ENCODE peak calls at places on chromosomes 2 and 18, in seven cellular contexts. One of them, this sample, is unnamed.
A peak's percentile ranks its signal among the peaks of the same experiment; 100 is the strongest.

GRCh38 chr2:128301501-128301966 is 17.1 kb downstream of the HS6ST1 start:
- DNase-seq in OCI-LY7: no peak
- DNase-seq in transverse colon: no peak
- DNase-seq in neural progenitor cell: no peak
- DNase-seq in CD8-positive, alpha-beta T cell: no peak
- DNase-seq in heart left ventricle: no peak
- DNase-seq in lung: no peak
- DNase-seq in this sample: peak; percentile 50

GRCh38 chr2:210190345-210190744 is 19.1 kb upstream of the KANSL1L start:
- DNase-seq in heart left ventricle: no peak
- DNase-seq in transverse colon: no peak
- DNase-seq in CD8-positive, alpha-beta T cell: no peak
- DNase-seq in lung: no peak
- DNase-seq in OCI-LY7: no peak
- DNase-seq in neural progenitor cell: no peak
- DNase-seq in this sample: no peak

GRCh38 chr2:237701033-237701858 is 73.9 kb downstream of the LRRFIP1 start:
- DNase-seq in lung: no peak
- DNase-seq in transverse colon: no peak
- DNase-seq in OCI-LY7: no peak
- DNase-seq in CD8-positive, alpha-beta T cell: no peak
- DNase-seq in neural progenitor cell: no peak
- DNase-seq in heart left ventricle: no peak
- DNase-seq in this sample: no peak

GRCh38 chr2:232568161-232568560 is 17.7 kb downstream of the EIF4E2 start:
- DNase-seq in CD8-positive, alpha-beta T cell: no peak
- DNase-seq in OCI-LY7: no peak
- DNase-seq in heart left ventricle: peak; percentile 29
- DNase-seq in neural progenitor cell: no peak
- DNase-seq in lung: no peak
- DNase-seq in transverse colon: no peak
- DNase-seq in this sample: no peak

GRCh38 chr2:58428553-58429284 is 187.6 kb upstream of the FANCL start:
- DNase-seq in transverse colon: no peak
- DNase-seq in CD8-positive, alpha-beta T cell: no peak
- DNase-seq in lung: no peak
- DNase-seq in neural progenitor cell: peak; percentile 88
- DNase-seq in heart left ventricle: no peak
- DNase-seq in OCI-LY7: no peak
- DNase-seq in this sample: no peak

GRCh38 chr18:33232318-33232626 is 208.2 kb downstream of the CCDC178 start:
- DNase-seq in OCI-LY7: no peak
- DNase-seq in heart left ventricle: no peak
- DNase-seq in lung: no peak
- DNase-seq in neural progenitor cell: no peak
- DNase-seq in transverse colon: no peak
- DNase-seq in CD8-positive, alpha-beta T cell: no peak
- DNase-seq in this sample: no peak

GRCh38 chr2:132754867-132755472 is 85.0 kb upstream of the LYPD1 start:
- DNase-seq in transverse colon: no peak
- DNase-seq in neural progenitor cell: no peak
- DNase-seq in heart left ventricle: no peak
- DNase-seq in lung: no peak
- DNase-seq in CD8-positive, alpha-beta T cell: no peak
- DNase-seq in OCI-LY7: no peak
- DNase-seq in this sample: no peak

GRCh38 chr2:1658394-1659151 is 85.7 kb downstream of the PXDN start:
- DNase-seq in transverse colon: peak; percentile 6
- DNase-seq in lung: no peak
- DNase-seq in heart left ventricle: no peak
- DNase-seq in neural progenitor cell: no peak
- DNase-seq in CD8-positive, alpha-beta T cell: no peak
- DNase-seq in OCI-LY7: no peak
- DNase-seq in this sample: peak; percentile 32

GRCh38 chr2:177332041-177332991 is 60.3 kb upstream of the AGPS start:
- DNase-seq in transverse colon: peak; percentile 33
- DNase-seq in CD8-positive, alpha-beta T cell: peak; percentile 32
- DNase-seq in neural progenitor cell: peak; percentile 69
- DNase-seq in OCI-LY7: peak; percentile 74
- DNase-seq in heart left ventricle: peak; percentile 45
- DNase-seq in lung: peak; percentile 41
- DNase-seq in this sample: peak; percentile 54

GRCh38 chr2:60519259-60519863 is 34.1 kb downstream of the BCL11A start:
- DNase-seq in lung: no peak
- DNase-seq in CD8-positive, alpha-beta T cell: no peak
- DNase-seq in heart left ventricle: no peak
- DNase-seq in OCI-LY7: no peak
- DNase-seq in transverse colon: no peak
- DNase-seq in neural progenitor cell: no peak
- DNase-seq in this sample: no peak

GRCh38 chr2:48183276-48183675 is 277.0 kb upstream of the FBXO11 start:
- DNase-seq in heart left ventricle: no peak
- DNase-seq in neural progenitor cell: no peak
- DNase-seq in lung: no peak
- DNase-seq in CD8-positive, alpha-beta T cell: no peak
- DNase-seq in transverse colon: no peak
- DNase-seq in OCI-LY7: no peak
- DNase-seq in this sample: no peak

GRCh38 chr2:105308785-105309540 is 20.6 kb downstream of the TGFBRAP1 start:
- DNase-seq in neural progenitor cell: no peak
- DNase-seq in OCI-LY7: no peak
- DNase-seq in CD8-positive, alpha-beta T cell: no peak
- DNase-seq in transverse colon: no peak
- DNase-seq in heart left ventricle: peak; percentile 38
- DNase-seq in lung: no peak
- DNase-seq in this sample: peak; percentile 55

GRCh38 chr2:217804786-217805678 is 197.8 kb downstream of the TNS1 start:
- DNase-seq in CD8-positive, alpha-beta T cell: no peak
- DNase-seq in neural progenitor cell: peak; percentile 25
- DNase-seq in transverse colon: no peak
- DNase-seq in lung: no peak
- DNase-seq in heart left ventricle: peak; percentile 18
- DNase-seq in OCI-LY7: no peak
- DNase-seq in this sample: peak; percentile 56

GRCh38 chr2:241771286-241772062 is 5.1 kb upstream of the GAL3ST2 start:
- DNase-seq in neural progenitor cell: peak; percentile 94
- DNase-seq in lung: peak; percentile 33
- DNase-seq in OCI-LY7: no peak
- DNase-seq in CD8-positive, alpha-beta T cell: no peak
- DNase-seq in transverse colon: no peak
- DNase-seq in heart left ventricle: no peak
- DNase-seq in this sample: peak; percentile 53

GRCh38 chr2:239956818-239957261 is 68.3 kb downstream of the NDUFA10 start:
- DNase-seq in transverse colon: no peak
- DNase-seq in lung: no peak
- DNase-seq in neural progenitor cell: no peak
- DNase-seq in OCI-LY7: no peak
- DNase-seq in heart left ventricle: peak; percentile 51
- DNase-seq in CD8-positive, alpha-beta T cell: no peak
- DNase-seq in this sample: peak; percentile 61

GRCh38 chr2:861655-862355 is 88.8 kb upstream of the SNTG2 start:
- DNase-seq in OCI-LY7: no peak
- DNase-seq in CD8-positive, alpha-beta T cell: no peak
- DNase-seq in heart left ventricle: no peak
- DNase-seq in neural progenitor cell: no peak
- DNase-seq in transverse colon: no peak
- DNase-seq in lung: no peak
- DNase-seq in this sample: no peak

GRCh38 chr18:45896991-45897390 is 70.1 kb downstream of the EPG5 start:
- DNase-seq in transverse colon: no peak
- DNase-seq in lung: no peak
- DNase-seq in OCI-LY7: no peak
- DNase-seq in CD8-positive, alpha-beta T cell: no peak
- DNase-seq in heart left ventricle: no peak
- DNase-seq in neural progenitor cell: no peak
- DNase-seq in this sample: no peak

GRCh38 chr2:96407919-96408550 is 72.5 kb downstream of the NCAPH start:
- DNase-seq in lung: no peak
- DNase-seq in CD8-positive, alpha-beta T cell: no peak
- DNase-seq in neural progenitor cell: no peak
- DNase-seq in OCI-LY7: no peak
- DNase-seq in transverse colon: no peak
- DNase-seq in heart left ventricle: no peak
- DNase-seq in this sample: no peak

GRCh38 chr2:96408631-96409542 is 73.3 kb downstream of the NCAPH start:
- DNase-seq in transverse colon: no peak
- DNase-seq in neural progenitor cell: peak; percentile 51
- DNase-seq in heart left ventricle: peak; percentile 73
- DNase-seq in CD8-positive, alpha-beta T cell: no peak
- DNase-seq in lung: no peak
- DNase-seq in OCI-LY7: peak; percentile 10
- DNase-seq in this sample: no peak

GRCh38 chr2:96407041-96407918 is 71.7 kb downstream of the NCAPH start:
- DNase-seq in neural progenitor cell: peak; percentile 81
- DNase-seq in heart left ventricle: peak; percentile 65
- DNase-seq in CD8-positive, alpha-beta T cell: peak; percentile 72
- DNase-seq in OCI-LY7: peak; percentile 72
- DNase-seq in transverse colon: peak; percentile 71
- DNase-seq in lung: peak; percentile 61
- DNase-seq in this sample: peak; percentile 42

GRCh38 chr2:96412307-96413066 is 76.9 kb downstream of the NCAPH start:
- DNase-seq in lung: no peak
- DNase-seq in OCI-LY7: no peak
- DNase-seq in CD8-positive, alpha-beta T cell: no peak
- DNase-seq in heart left ventricle: no peak
- DNase-seq in neural progenitor cell: no peak
- DNase-seq in transverse colon: no peak
- DNase-seq in this sample: no peak

GRCh38 chr2:96409543-96410184 is 74.1 kb downstream of the NCAPH start:
- DNase-seq in heart left ventricle: peak; percentile 31
- DNase-seq in lung: no peak
- DNase-seq in transverse colon: no peak
- DNase-seq in OCI-LY7: no peak
- DNase-seq in neural progenitor cell: peak; percentile 29
- DNase-seq in CD8-positive, alpha-beta T cell: no peak
- DNase-seq in this sample: no peak
- H3K4me1 ChIP-seq in heart left ventricle: peaks cover 27% of the 10 kb centered on the region
- H3K4me1 ChIP-seq in lung: no peaks in the 10 kb centered on the region
- H3K4me1 ChIP-seq in transverse colon: peaks cover 7% of the 10 kb centered on the region
- H3K4me1 ChIP-seq in OCI-LY7: peaks cover 4% of the 10 kb centered on the region
- H3K4me1 ChIP-seq in neural progenitor cell: peaks cover 26% of the 10 kb centered on the region
- H3K4me1 ChIP-seq in CD8-positive, alpha-beta T cell: peaks cover 36% of the 10 kb centered on the region
- H3K4me1 ChIP-seq in this sample: peaks cover 25% of the 10 kb centered on the region

DNA sequence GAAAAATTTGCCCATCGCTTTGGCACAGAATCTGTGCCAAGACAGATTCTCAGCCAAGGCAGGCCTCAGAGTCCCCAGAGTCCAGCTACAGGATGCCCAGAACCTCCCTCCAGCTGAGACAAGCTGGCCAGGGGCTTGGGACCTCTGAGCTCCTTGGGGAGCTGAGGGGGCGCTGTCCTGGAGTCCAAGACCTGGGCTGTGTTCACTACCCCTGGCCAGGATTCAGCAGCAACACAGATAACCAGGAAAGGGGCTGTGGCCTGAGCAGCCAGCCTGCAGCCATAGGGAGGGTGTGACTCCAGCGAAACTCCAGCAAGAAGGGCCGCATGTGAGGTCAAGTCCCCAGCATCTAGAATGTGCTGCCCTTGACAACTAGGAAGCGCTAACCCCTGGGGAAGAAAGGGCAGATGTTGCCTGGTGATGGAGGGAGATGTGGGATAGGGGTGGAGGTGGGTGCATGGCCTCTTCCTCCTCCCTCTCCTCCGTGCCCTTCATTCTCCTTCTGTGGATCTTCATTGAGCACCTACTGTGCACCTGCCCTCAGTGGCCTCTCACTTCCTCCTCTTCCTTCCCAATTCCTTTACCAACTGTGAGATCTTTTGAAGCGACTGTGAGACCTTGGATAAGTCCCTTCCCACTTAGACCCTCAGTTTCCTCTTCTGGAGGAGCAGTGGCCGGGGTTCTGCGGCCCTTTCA is 7.7 kb upstream of the ARID5A start:
- DNase-seq in heart left ventricle: no peak
- DNase-seq in OCI-LY7: no peak
- DNase-seq in neural progenitor cell: no peak
- DNase-seq in lung: no peak
- DNase-seq in CD8-positive, alpha-beta T cell: no peak
- DNase-seq in transverse colon: no peak
- DNase-seq in this sample: no peak
- TF ChIP-seq CTCF in heart left ventricle: no peak
- TF ChIP-seq CTCF in OCI-LY7: no peak
- TF ChIP-seq CTCF in neural progenitor cell: no peak
- TF ChIP-seq CTCF in lung: no peak
- TF ChIP-seq CTCF in CD8-positive, alpha-beta T cell: no peak
- TF ChIP-seq CTCF in transverse colon: no peak
- TF ChIP-seq CTCF in this sample: no peak

GRCh38 chr18:54127759-54128378 is 96.6 kb downstream of the MBD2 start:
- DNase-seq in neural progenitor cell: peak; percentile 78
- DNase-seq in transverse colon: no peak
- DNase-seq in OCI-LY7: peak; percentile 55
- DNase-seq in CD8-positive, alpha-beta T cell: no peak
- DNase-seq in heart left ventricle: peak; percentile 21
- DNase-seq in lung: no peak
- DNase-seq in this sample: no peak

GRCh38 chr18:54130177-54130576 is 94.3 kb downstream of the MBD2 start:
- DNase-seq in OCI-LY7: no peak
- DNase-seq in neural progenitor cell: no peak
- DNase-seq in CD8-positive, alpha-beta T cell: no peak
- DNase-seq in heart left ventricle: no peak
- DNase-seq in lung: no peak
- DNase-seq in transverse colon: no peak
- DNase-seq in this sample: no peak

GRCh38 chr18:54130631-54131030 is 93.8 kb downstream of the MBD2 start:
- DNase-seq in neural progenitor cell: peak; percentile 25
- DNase-seq in heart left ventricle: no peak
- DNase-seq in transverse colon: no peak
- DNase-seq in CD8-positive, alpha-beta T cell: no peak
- DNase-seq in OCI-LY7: no peak
- DNase-seq in lung: no peak
- DNase-seq in this sample: no peak

GRCh38 chr18:54125429-54125828 is 99.0 kb downstream of the MBD2 start:
- DNase-seq in CD8-positive, alpha-beta T cell: no peak
- DNase-seq in neural progenitor cell: no peak
- DNase-seq in heart left ventricle: no peak
- DNase-seq in transverse colon: no peak
- DNase-seq in OCI-LY7: peak; percentile 18
- DNase-seq in lung: no peak
- DNase-seq in this sample: no peak

GRCh38 chr18:54129448-54130134 is 94.9 kb downstream of the MBD2 start:
- DNase-seq in CD8-positive, alpha-beta T cell: no peak
- DNase-seq in transverse colon: no peak
- DNase-seq in neural progenitor cell: no peak
- DNase-seq in OCI-LY7: peak; percentile 41
- DNase-seq in heart left ventricle: no peak
- DNase-seq in lung: no peak
- DNase-seq in this sample: no peak
- H3K27ac ChIP-seq in CD8-positive, alpha-beta T cell: no peak overlapping the region
- H3K27ac ChIP-seq in transverse colon: no peak overlapping the region
- H3K27ac ChIP-seq in neural progenitor cell: no peak overlapping the region
- H3K27ac ChIP-seq in OCI-LY7: peak overlapping the region; percentile 42
- H3K27ac ChIP-seq in heart left ventricle: no peak overlapping the region
- H3K27ac ChIP-seq in lung: no peak overlapping the region
- H3K27ac ChIP-seq in this sample: no peak overlapping the region

DNA sequence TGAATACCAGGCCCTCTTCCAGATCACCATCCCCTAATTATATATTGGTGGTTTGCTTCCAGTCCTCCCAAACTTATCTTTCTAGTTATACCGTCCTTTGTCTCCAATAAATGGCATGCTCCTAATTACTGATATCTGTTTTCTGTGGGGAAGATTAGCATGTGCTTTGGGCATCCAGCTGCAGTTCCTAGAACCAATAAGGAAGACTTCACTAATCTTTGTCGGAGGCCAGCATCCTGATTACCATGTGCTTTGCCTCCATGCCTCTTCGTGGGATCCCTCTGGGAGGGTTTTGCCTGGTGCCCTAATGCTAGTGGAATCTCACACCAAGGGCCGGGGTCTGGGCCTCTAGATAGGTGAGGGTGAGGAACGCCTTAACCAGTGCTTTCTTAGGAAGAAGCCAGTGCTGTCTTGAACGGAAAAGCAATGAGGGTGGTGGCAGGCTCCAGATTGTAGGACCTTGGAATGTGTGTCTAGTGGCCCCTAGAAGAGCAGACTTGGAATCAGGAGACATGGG is 47.7 kb downstream of the ACKR3 start:
- DNase-seq in neural progenitor cell: no peak
- DNase-seq in heart left ventricle: no peak
- DNase-seq in transverse colon: no peak
- DNase-seq in OCI-LY7: no peak
- DNase-seq in lung: no peak
- DNase-seq in CD8-positive, alpha-beta T cell: no peak
- DNase-seq in this sample: no peak
- H3K4me1 ChIP-seq in neural progenitor cell: peaks cover 11% of the 10 kb centered on the region
- H3K4me1 ChIP-seq in heart left ventricle: no peaks in the 10 kb centered on the region
- H3K4me1 ChIP-seq in transverse colon: no peaks in the 10 kb centered on the region
- H3K4me1 ChIP-seq in OCI-LY7: no peaks in the 10 kb centered on the region
- H3K4me1 ChIP-seq in lung: no peaks in the 10 kb centered on the region
- H3K4me1 ChIP-seq in CD8-positive, alpha-beta T cell: peaks cover 11% of the 10 kb centered on the region
- H3K4me1 ChIP-seq in this sample: peaks cover 8% of the 10 kb centered on the region